ENCODE peak calls at places on chromosomes 6 and 20, in five cellular contexts. B, G, F, J and Z are unnamed samples. For H3K4me1, the result is how much of the 10 kb centered on the place peaks cover.

GRCh38 chr20:59911041-59911440 is 22.4 kb downstream of the SYCP2 start:
- DNase-seq in G (no peak), J (no peak), B (no peak), F (no peak), Z (no peak)

GRCh38 chr6:206264-206663 is 86.0 kb upstream of the DUSP22 start:
- DNase-seq in B (no peak), G (no peak), F (no peak), J (no peak), Z (no peak)

GRCh38 chr20:62210496-62210855 is 9.6 kb downstream of the HRH3 start:
- DNase-seq in J (no peak), G (no peak), B (no peak), F (no peak), Z (no peak)

GRCh38 chr6:16511048-16511660 is 250.1 kb downstream of the ATXN1 start:
- DNase-seq in F (no peak), G (peak), J (peak), B (peak), Z (no peak)

GRCh38 chr6:15561447-15562199 is 101.2 kb downstream of the DTNBP1 start:
- DNase-seq in G (no peak), B (no peak), J (no peak), F (no peak), Z (no peak)

GRCh38 chr6:113290684-113291083 is 566.5 kb upstream of the MARCKS start:
- DNase-seq in F (no peak), G (no peak), J (peak), B (no peak), Z (no peak)

GRCh38 chr6:2035046-2035445 is 210.4 kb downstream of the GMDS start:
- DNase-seq in B (no peak), J (no peak), G (no peak), F (no peak), Z (no peak)

GRCh38 chr6:38341501-38341900 is 298.2 kb downstream of the BTBD9 start:
- DNase-seq in G (no peak), F (no peak), B (no peak), J (no peak), Z (no peak)

GRCh38 chr6:129297592-129297991 is 412.4 kb downstream of the ARHGAP18 start:
- DNase-seq in B (no peak), F (no peak), J (peak), G (no peak), Z (no peak)

GRCh38 chr20:43727980-43728590 is 1.3 kb upstream of the GTSF1L start:
- DNase-seq in F (no peak), B (no peak), J (peak), G (no peak), Z (peak)

GRCh38 chr6:4302524-4302923 is 167.1 kb upstream of the ECI2 start:
- DNase-seq in B (no peak), J (no peak), G (no peak), F (no peak), Z (no peak)

GRCh38 chr20:3452690-3453089 is 18.1 kb upstream of the ATRN start:
- DNase-seq in F (no peak), G (no peak), B (no peak), J (peak), Z (no peak)

GRCh38 chr20:39109933-39110818 is 148.0 kb downstream of the DHX35 start:
- DNase-seq in G (peak), B (no peak), J (no peak), F (no peak), Z (no peak)

GRCh38 chr20:61205769-61206168 is 46.3 kb upstream of the CDH4 start:
- DNase-seq in B (no peak), G (no peak), J (no peak), F (no peak), Z (no peak)

GRCh38 chr20:33372993-33373441 is 28.3 kb downstream of the CDK5RAP1 start:
- DNase-seq in J (no peak), B (peak), G (no peak), F (no peak), Z (peak)

GRCh38 chr20:37313546-37314091 is 24.2 kb downstream of the MANBAL start:
- DNase-seq in J (no peak), G (no peak), B (no peak), F (no peak), Z (no peak)
- H3K4me1 ChIP-seq in J (under half), G (under half), B (under half), F (under half), Z (under half)

GRCh38 chr20:49983123-49983847 is 505 bp downstream of the SNAI1 start:
- DNase-seq in B (no peak), J (no peak), G (no peak), F (no peak), Z (no peak)

GRCh38 chr20:49983848-49984408 is 1.1 kb downstream of the SNAI1 start:
- DNase-seq in F (no peak), J (no peak), G (no peak), B (peak), Z (no peak)

GRCh38 chr20:49982072-49982345 is 771 bp upstream of the SNAI1 start:
- DNase-seq in G (no peak), B (no peak), F (no peak), J (no peak), Z (no peak)

GRCh38 chr20:49981218-49982071 is 1.3 kb upstream of the SNAI1 start:
- DNase-seq in B (no peak), F (no peak), J (no peak), G (no peak), Z (no peak)

DNA sequence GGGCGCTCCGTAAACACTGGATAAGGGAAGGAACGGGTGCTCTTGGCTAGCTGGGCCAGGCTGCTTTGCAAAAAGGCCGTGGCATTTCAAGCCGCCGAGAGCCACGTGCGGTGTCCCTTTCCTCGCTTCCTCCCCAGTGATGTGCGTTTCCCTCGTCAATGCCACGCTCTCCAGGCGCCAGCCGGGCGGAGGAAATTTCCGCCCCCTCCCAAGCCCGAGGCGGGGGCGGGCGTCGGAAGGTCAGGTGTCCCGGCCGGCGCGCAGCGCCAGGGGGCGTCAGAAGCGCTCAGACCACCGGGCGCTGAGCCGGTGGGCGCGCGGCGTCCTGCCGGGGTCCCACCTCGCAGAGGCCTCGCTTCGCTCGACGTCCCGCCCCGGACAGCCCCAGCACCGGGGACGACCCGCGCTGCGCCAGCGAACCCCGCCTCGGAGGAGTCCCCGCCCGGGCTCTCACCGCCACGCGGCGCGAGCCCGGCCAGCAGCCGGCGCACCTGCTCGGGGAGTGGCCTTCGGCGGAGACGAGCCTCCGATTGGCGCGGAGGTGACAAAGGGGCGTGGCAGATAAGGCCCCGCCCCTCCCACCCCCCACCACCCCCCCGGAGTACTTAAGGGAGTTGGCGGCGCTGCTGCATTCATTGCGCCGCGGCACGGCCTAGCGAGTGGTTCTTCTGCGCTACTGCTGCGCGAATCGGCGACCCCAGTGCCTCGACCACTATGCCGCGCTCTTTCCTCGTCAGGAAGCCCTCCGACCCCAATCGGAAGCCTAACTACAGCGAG is at the start of gene SNAI1:
- DNase-seq in J (peak), B (peak), G (peak), F (peak), Z (peak)
- TF ChIP-seq EZH2 in J (no peak), B (no peak), G (no peak), F (no peak), Z (no peak)

DNA sequence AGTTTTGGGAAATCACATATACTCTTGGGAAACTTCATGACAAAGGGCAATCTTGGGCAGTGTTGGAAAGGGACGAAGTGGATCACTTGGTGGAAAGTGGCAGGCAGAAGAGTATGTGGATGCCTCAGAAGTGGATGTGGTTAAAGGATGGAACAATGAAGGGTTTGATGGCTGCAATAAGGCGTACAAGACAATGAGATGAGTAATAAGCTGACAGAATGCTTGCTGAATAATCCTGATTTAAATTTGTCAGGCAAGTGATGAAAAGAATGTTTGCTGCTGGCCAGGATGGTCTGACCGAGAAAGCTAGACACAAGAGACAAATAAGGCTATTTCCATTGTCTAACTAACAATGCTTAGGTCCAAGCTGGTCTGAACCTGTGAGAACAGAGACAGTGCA is 61.6 kb upstream of the CEP85L start:
- DNase-seq in B (peak), J (peak), F (no peak), G (no peak), Z (no peak)
- H3K4me1 ChIP-seq in B (under half), J (under half), F (under half), G (under half), Z (under half)

GRCh38 chr20:58839991-58840747 is 10.5 kb downstream of the GNAS-AS1 start:
- DNase-seq in G (peak), J (no peak), F (no peak), B (no peak), Z (no peak)
- TF ChIP-seq EZH2 in G (peak), J (no peak), F (no peak), B (no peak), Z (no peak)

GRCh38 chr6:100172322-100172713 is 178.3 kb upstream of the MCHR2 start:
- DNase-seq in J (no peak), F (no peak), G (peak), B (no peak), Z (no peak)

GRCh38 chr6:100167585-100167984 is 173.6 kb upstream of the MCHR2 start:
- DNase-seq in B (no peak), G (peak), F (no peak), J (no peak), Z (no peak)

GRCh38 chr6:100173211-100173610 is 179.2 kb upstream of the MCHR2 start:
- DNase-seq in G (no peak), F (no peak), B (no peak), J (no peak), Z (no peak)

GRCh38 chr6:100175814-100176275 is 181.8 kb upstream of the MCHR2 start:
- DNase-seq in F (no peak), G (no peak), B (peak), J (peak), Z (no peak)

GRCh38 chr6:100171533-100172321 is 177.7 kb upstream of the MCHR2 start:
- DNase-seq in G (no peak), F (no peak), B (peak), J (no peak), Z (no peak)
- H3K4me1 ChIP-seq in G (half or more), F (under half), B (under half), J (under half), Z (under half)

GRCh38 chr6:7078856-7079255 is 28.9 kb upstream of the RREB1 start:
- DNase-seq in B (no peak), F (no peak), J (no peak), G (no peak), Z (no peak)
- TF ChIP-seq EZH2 in B (no peak), F (no peak), J (no peak), G (no peak), Z (no peak)